ENCODE peak calls at places on chromosomes 6 and 20, in eight cellular contexts. I is uterus, H is psoas muscle, V is PC-3, Y is MM.1S, M is heart left ventricle, K is DND-41, X is fibroblast of lung. D is an unnamed sample.
A peak's percentile ranks its signal among the peaks of the same experiment; 100 is the strongest.

GRCh38 chr6:136669299-136669699 is 119.1 kb upstream of the MAP7 start:
- DNase-seq in I (no peak), H (no peak), V (peak; percentile 85), Y (no peak), M (no peak), K (no peak), X (peak; percentile 96), D (no peak)

GRCh38 chr6:38273325-38273724 is 366.4 kb downstream of the BTBD9 start:
- DNase-seq in I (no peak), H (no peak), V (no peak), Y (no peak), M (no peak), K (no peak), X (no peak), D (no peak)

GRCh38 chr6:105483492-105483891 is 80.6 kb upstream of the PREP start:
- DNase-seq in I (no peak), H (no peak), V (peak; percentile 54), Y (no peak), M (no peak), K (no peak), X (peak; percentile 61), D (no peak)

GRCh38 chr6:131979515-131980337 is 28.6 kb upstream of the CCN2 start:
- DNase-seq in I (no peak), H (no peak), V (peak; percentile 10), Y (no peak), M (no peak), K (no peak), X (peak; percentile 91), D (no peak)

GRCh38 chr6:149033454-149034241 is 283.9 kb upstream of the TAB2 start:
- DNase-seq in I (no peak), H (no peak), V (no peak), Y (no peak), M (no peak), K (no peak), X (no peak), D (no peak)

GRCh38 chr6:22328499-22328898 is 31.7 kb upstream of the PRL start:
- DNase-seq in I (no peak), H (no peak), V (no peak), Y (no peak), M (no peak), K (no peak), X (no peak), D (no peak)

GRCh38 chr6:46325561-46326525 is 155.1 kb upstream of the ENPP5 start:
- DNase-seq in I (no peak), H (no peak), V (peak; percentile 55), Y (no peak), M (no peak), K (no peak), X (peak; percentile 72), D (no peak)

GRCh38 chr20:9829835-9830234 is 9.0 kb downstream of the PAK5 start:
- DNase-seq in I (no peak), H (no peak), V (no peak), Y (no peak), M (no peak), K (no peak), X (no peak), D (no peak)

GRCh38 chr20:35055445-35056276 is 36.9 kb downstream of the TRPC4AP start:
- DNase-seq in I (peak; percentile 19), H (no peak), V (no peak), Y (peak; percentile 19), M (no peak), K (no peak), X (no peak), D (no peak)

GRCh38 chr6:154719854-154720253 is 13.4 kb upstream of the SCAF8 start:
- DNase-seq in I (no peak), H (no peak), V (no peak), Y (no peak), M (no peak), K (no peak), X (no peak), D (no peak)

GRCh38 chr20:53793783-53794383 is 200.2 kb upstream of the ZNF217 start:
- DNase-seq in I (no peak), H (no peak), V (no peak), Y (no peak), M (no peak), K (no peak), X (peak; percentile 20), D (no peak)

GRCh38 chr6:104537185-104537584 is 322.5 kb downstream of the HACE1 start:
- DNase-seq in I (no peak), H (no peak), V (peak; percentile 63), Y (no peak), M (no peak), K (no peak), X (peak; percentile 68), D (no peak)

GRCh38 chr20:22805219-22805618 is 220.8 kb upstream of the FOXA2 start:
- DNase-seq in I (no peak), H (peak; percentile 29), V (peak; percentile 33), Y (no peak), M (peak; percentile 46), K (peak; percentile 39), X (peak; percentile 86), D (no peak)

GRCh38 chr20:46592580-46593362 is 42.3 kb upstream of the OCSTAMP start:
- DNase-seq in I (no peak), H (no peak), V (peak; percentile 25), Y (no peak), M (no peak), K (no peak), X (no peak), D (no peak)

GRCh38 chr20:20463933-20464374 is 96.0 kb downstream of the INSM1 start:
- DNase-seq in I (no peak), H (no peak), V (no peak), Y (no peak), M (no peak), K (no peak), X (no peak), D (no peak)

GRCh38 chr20:38665094-38665493 is 59.2 kb upstream of the SLC32A1 start:
- DNase-seq in I (no peak), H (no peak), V (no peak), Y (no peak), M (no peak), K (no peak), X (no peak), D (no peak)

GRCh38 chr6:29694637-29695036 is 13.7 kb upstream of the ZFP57 start:
- DNase-seq in I (no peak), H (no peak), V (no peak), Y (no peak), M (no peak), K (no peak), X (no peak), D (no peak)

GRCh38 chr6:43317968-43318367 is 9.3 kb upstream of the CRIP3 start:
- DNase-seq in I (no peak), H (no peak), V (no peak), Y (no peak), M (no peak), K (no peak), X (no peak), D (no peak)

GRCh38 chr6:148869589-148869988 is 122.8 kb downstream of the UST start:
- DNase-seq in I (no peak), H (no peak), V (peak; percentile 96), Y (no peak), M (no peak), K (no peak), X (peak; percentile 94), D (no peak)

DNA sequence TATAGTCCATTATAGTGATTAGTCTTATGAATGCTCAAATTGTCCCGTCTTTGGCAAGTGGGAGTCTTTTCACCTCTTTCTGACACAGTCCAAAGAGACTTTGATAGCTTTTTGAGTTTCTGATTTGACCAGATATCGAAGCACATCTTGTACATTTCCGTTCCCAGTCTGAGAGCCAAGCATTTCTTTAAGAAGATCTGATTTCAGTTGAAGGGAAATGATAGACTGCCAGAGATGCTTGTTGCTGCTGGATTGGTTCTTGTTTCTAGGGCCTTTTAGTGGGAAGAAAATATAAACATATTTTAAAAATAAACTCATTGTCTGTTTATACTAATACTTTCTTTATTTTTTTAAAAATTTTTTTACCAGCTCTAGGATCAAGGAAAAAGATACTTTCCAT is 54.2 kb upstream of the IER3 start:
- DNase-seq in I (no peak), H (no peak), V (no peak), Y (no peak), M (no peak), K (no peak), X (peak; percentile 39), D (no peak)
- H3K4me1 ChIP-seq in I (no peaks in the 10 kb centered on the region), H (no peaks in the 10 kb centered on the region), V (peaks cover 5% of the 10 kb centered on the region), Y (no peaks in the 10 kb centered on the region), M (peaks cover 1% of the 10 kb centered on the region), K (peaks cover 13% of the 10 kb centered on the region), X (no peaks in the 10 kb centered on the region), D (no peaks in the 10 kb centered on the region)

GRCh38 chr6:32843321-32843978 is 397 bp downstream of the PSMB8 start:
- DNase-seq in I (no peak), H (peak; percentile 27), V (no peak), Y (no peak), M (peak; percentile 17), K (no peak), X (peak; percentile 17), D (no peak)

GRCh38 chr6:32845381-32845884 is 1.6 kb upstream of the PSMB8 start:
- DNase-seq in I (no peak), H (no peak), V (no peak), Y (peak; percentile 33), M (peak; percentile 25), K (peak; percentile 79), X (no peak), D (no peak)

GRCh38 chr6:32842690-32843089 is 1.2 kb downstream of the PSMB8 start:
- DNase-seq in I (no peak), H (no peak), V (no peak), Y (no peak), M (no peak), K (no peak), X (no peak), D (no peak)

GRCh38 chr6:32844839-32845372 is 1.1 kb upstream of the PSMB8 start:
- DNase-seq in I (no peak), H (no peak), V (no peak), Y (peak; percentile 17), M (no peak), K (no peak), X (no peak), D (no peak)

GRCh38 chr6:32843979-32844838 is at the start of gene PSMB8:
- DNase-seq in I (peak; percentile 96), H (peak; percentile 93), V (peak; percentile 97), Y (peak; percentile 98), M (peak; percentile 95), K (peak; percentile 97), X (peak; percentile 91), D (peak; percentile 98)
- TF ChIP-seq CTCF in I (peak; percentile 38), H (peak; percentile 21), V (peak; percentile 10), Y (no peak), M (no peak), K (peak; percentile 36), X (peak; percentile 24), D (peak; percentile 12)

GRCh38 chr6:129644567-129645015 is 65.4 kb downstream of the ARHGAP18 start:
- DNase-seq in I (no peak), H (no peak), V (no peak), Y (no peak), M (no peak), K (no peak), X (peak; percentile 53), D (no peak)
- H3K4me1 ChIP-seq in I (peaks cover 6% of the 10 kb centered on the region), H (peaks cover 24% of the 10 kb centered on the region), V (peaks cover 24% of the 10 kb centered on the region), Y (peaks cover 20% of the 10 kb centered on the region), M (peaks cover 5% of the 10 kb centered on the region), K (no peaks in the 10 kb centered on the region), X (peaks cover 31% of the 10 kb centered on the region), D (no peaks in the 10 kb centered on the region)

DNA sequence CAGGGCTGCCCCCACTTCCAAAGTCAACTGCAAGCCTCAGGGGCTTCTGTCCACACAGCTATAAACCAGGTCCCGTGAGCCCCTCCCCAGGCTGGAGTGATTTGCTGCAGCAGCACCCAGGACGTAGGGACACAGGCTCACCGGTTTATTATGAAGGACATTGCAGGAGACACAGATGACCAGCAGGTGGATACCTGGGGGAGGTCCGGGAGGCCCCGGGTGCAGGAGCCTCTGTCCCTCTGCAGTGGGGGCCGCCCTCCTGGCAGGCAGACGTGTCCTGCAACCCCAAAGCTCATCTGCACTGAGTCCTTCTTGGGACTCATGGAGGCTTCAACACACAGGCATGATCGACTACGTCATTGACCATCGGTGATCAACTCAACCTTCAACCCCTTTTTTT is 14.5 kb upstream of the NTSR1 start:
- DNase-seq in I (no peak), H (no peak), V (no peak), Y (no peak), M (no peak), K (no peak), X (no peak), D (no peak)
- TF ChIP-seq CTCF in I (no peak), H (no peak), V (peak; percentile 17), Y (no peak), M (no peak), K (no peak), X (no peak), D (no peak)